ENCODE peak calls at places on chromosomes 1 and 21, in seven cellular contexts. H is IMR-90, K is foreskin fibroblast, R is Caki2, Q is epithelial cell of prostate, S is stomach, A is Ammon's horn. L is an unnamed sample.
A peak's percentile ranks its signal among the peaks of the same experiment; 100 is the strongest.

GRCh38 chr1:29635501-29636263 is 399.4 kb downstream of the PTPRU start:
- DNase-seq in H (no peak), K (no peak), R (no peak), Q (no peak), S (no peak), A (no peak), L (no peak)

GRCh38 chr1:39142394-39143060 is 62.0 kb upstream of the MACF1 start:
- DNase-seq in H (no peak), K (peak; percentile 32), R (peak; percentile 76), Q (no peak), S (peak; percentile 51), A (peak; percentile 54), L (no peak)

GRCh38 chr1:185027252-185027882 is 18.0 kb upstream of the RNF2 start:
- DNase-seq in H (no peak), K (no peak), R (no peak), Q (no peak), S (no peak), A (no peak), L (no peak)

GRCh38 chr1:184019506-184019905 is 18.0 kb downstream of the COLGALT2 start:
- DNase-seq in H (no peak), K (no peak), R (no peak), Q (no peak), S (no peak), A (peak; percentile 58), L (no peak)

GRCh38 chr1:247357062-247357780 is 25.6 kb upstream of the ZNF496 start:
- DNase-seq in H (peak; percentile 91), K (peak; percentile 52), R (peak; percentile 15), Q (no peak), S (no peak), A (no peak), L (no peak)

GRCh38 chr1:212225871-212226302 is 59.3 kb upstream of the PPP2R5A start:
- DNase-seq in H (no peak), K (no peak), R (peak; percentile 73), Q (no peak), S (no peak), A (no peak), L (no peak)

GRCh38 chr1:199691540-199691939 is 336.0 kb upstream of the NR5A2 start:
- DNase-seq in H (peak; percentile 82), K (peak; percentile 82), R (peak; percentile 58), Q (no peak), S (no peak), A (no peak), L (peak; percentile 97)

GRCh38 chr1:230303822-230304221 is 122.3 kb downstream of the PGBD5 start:
- DNase-seq in H (peak; percentile 48), K (peak; percentile 76), R (no peak), Q (no peak), S (no peak), A (no peak), L (peak; percentile 32)

GRCh38 chr21:45317401-45318145 is 29.9 kb upstream of the POFUT2 start:
- DNase-seq in H (peak; percentile 94), K (peak; percentile 83), R (peak; percentile 67), Q (no peak), S (no peak), A (peak; percentile 69), L (no peak)

GRCh38 chr1:5992814-5993552 is 758 bp upstream of the NPHP4 start:
- DNase-seq in H (no peak), K (peak; percentile 38), R (no peak), Q (no peak), S (no peak), A (no peak), L (no peak)

GRCh38 chr1:113303252-113303651 is 87.1 kb upstream of the MAGI3 start:
- DNase-seq in H (no peak), K (peak; percentile 28), R (no peak), Q (no peak), S (no peak), A (no peak), L (no peak)

L was measured in pulmonary artery endothelial cell.